ENCODE peak calls at places on chromosomes 7 and 10, in five cellular contexts. I is tibial artery; Z is CD8-positive, alpha-beta memory T cell; M is psoas muscle; A is aorta. L is an unnamed sample.

GRCh38 chr10:3137958-3138726 is 34.4 kb downstream of the PITRM1 start:
- DNase-seq in I (no peak), Z (no peak), M (no peak), A (no peak), L (no peak)

GRCh38 chr10:88921194-88921593 is 31.4 kb downstream of the ACTA2 start:
- DNase-seq in I (no peak), Z (no peak), M (no peak), A (no peak), L (no peak)

GRCh38 chr7:7565018-7565680 is 1.5 kb upstream of the MIOS start:
- DNase-seq in I (no peak), Z (no peak), M (no peak), A (no peak), L (no peak)

GRCh38 chr7:11950281-11950680 is 118.3 kb upstream of the THSD7A start:
- DNase-seq in I (no peak), Z (no peak), M (no peak), A (no peak), L (no peak)

GRCh38 chr7:134513169-134513752 is 14.1 kb upstream of the AKR1B10 start:
- DNase-seq in I (no peak), Z (peak; percentile 25), M (no peak), A (no peak), L (peak; percentile 54)

GRCh38 chr7:17299477-17299991 is 1.1 kb downstream of the AHR start:
- DNase-seq in I (no peak), Z (no peak), M (no peak), A (no peak), L (no peak)

GRCh38 chr10:130746311-130746710 is 565.2 kb downstream of the TCERG1L start:
- DNase-seq in I (no peak), Z (no peak), M (peak; percentile 23), A (peak; percentile 14), L (no peak)

GRCh38 chr7:97390915-97391593 is 273.6 kb downstream of the SDHAF3 start:
- DNase-seq in I (no peak), Z (no peak), M (no peak), A (no peak), L (no peak)

GRCh38 chr10:68333058-68333395 is 299 bp upstream of the PBLD start:
- DNase-seq in I (no peak), Z (no peak), M (no peak), A (no peak), L (no peak)

GRCh38 chr10:43689618-43689954 is 40.9 kb upstream of the ZNF32 start:
- DNase-seq in I (peak; percentile 60), Z (no peak), M (peak; percentile 78), A (peak; percentile 89), L (no peak)

GRCh38 chr7:143284591-143285453 is at the start of gene TMEM139:
- DNase-seq in I (no peak), Z (no peak), M (no peak), A (no peak), L (no peak)

GRCh38 chr10:34985823-34986222 is 104.3 kb downstream of the CUL2 start:
- DNase-seq in I (no peak), Z (no peak), M (no peak), A (no peak), L (no peak)

GRCh38 chr10:110209399-110209925 is 2.1 kb downstream of the MXI1 start:
- DNase-seq in I (peak; percentile 77), Z (peak; percentile 64), M (peak; percentile 72), A (peak; percentile 91), L (peak; percentile 57)

GRCh38 chr7:2209146-2209960 is 23.4 kb downstream of the MAD1L1 start:
- DNase-seq in I (peak; percentile 46), Z (peak; percentile 28), M (peak; percentile 85), A (peak; percentile 92), L (peak; percentile 29)

GRCh38 chr10:28774051-28774995 is 97.0 kb downstream of the BAMBI start:
- DNase-seq in I (no peak), Z (no peak), M (no peak), A (no peak), L (no peak)

GRCh38 chr7:118104812-118105441 is 79.0 kb upstream of the LSM8 start:
- DNase-seq in I (no peak), Z (no peak), M (no peak), A (no peak), L (no peak)

GRCh38 chr10:78395162-78395561 is 361.5 kb downstream of the RPS24 start:
- DNase-seq in I (no peak), Z (no peak), M (no peak), A (no peak), L (no peak)

GRCh38 chr10:77641788-77642397 is 4.3 kb upstream of the KCNMA1 start:
- DNase-seq in I (peak; percentile 82), Z (peak; percentile 43), M (no peak), A (no peak), L (peak; percentile 79)

GRCh38 chr10:86343761-86344160 is 22.8 kb downstream of the GRID1 start:
- DNase-seq in I (no peak), Z (no peak), M (no peak), A (peak; percentile 54), L (no peak)

GRCh38 chr10:30063098-30063497 is 3.7 kb upstream of the JCAD start:
- DNase-seq in I (no peak), Z (no peak), M (no peak), A (no peak), L (no peak)

GRCh38 chr10:34102237-34102673 is 712.8 kb downstream of the PARD3 start:
- DNase-seq in I (peak; percentile 74), Z (no peak), M (peak; percentile 79), A (peak; percentile 85), L (no peak)

GRCh38 chr7:151716339-151716722 is 160.6 kb downstream of the PRKAG2 start:
- DNase-seq in I (no peak), Z (no peak), M (no peak), A (no peak), L (no peak)

GRCh38 chr7:911791-912480 is 35.6 kb downstream of the GET4 start:
- DNase-seq in I (no peak), Z (no peak), M (no peak), A (no peak), L (no peak)

GRCh38 chr10:9305018-9305655 is 1250.6 kb downstream of the GATA3 start:
- DNase-seq in I (no peak), Z (no peak), M (no peak), A (no peak), L (peak; percentile 4)

GRCh38 chr7:128352138-128352537 is 8.4 kb upstream of the RBM28 start:
- DNase-seq in I (no peak), Z (peak; percentile 22), M (peak; percentile 82), A (peak; percentile 89), L (no peak)

GRCh38 chr7:24668922-24669635 is 88.2 kb downstream of the GSDME start:
- DNase-seq in I (no peak), Z (no peak), M (no peak), A (no peak), L (no peak)

GRCh38 chr7:128055668-128056067 is 24.4 kb upstream of the LRRC4 start:
- DNase-seq in I (no peak), Z (no peak), M (no peak), A (no peak), L (no peak)

GRCh38 chr7:2843711-2844152 is 376 bp downstream of the GNA12 start:
- DNase-seq in I (peak; percentile 44), Z (no peak), M (peak; percentile 72), A (peak; percentile 83), L (no peak)

GRCh38 chr10:31346953-31347352 is 27.9 kb downstream of the ZEB1 start:
- DNase-seq in I (no peak), Z (no peak), M (no peak), A (no peak), L (no peak)

GRCh38 chr7:82567356-82567755 is 123.8 kb upstream of the CACNA2D1 start:
- DNase-seq in I (no peak), Z (no peak), M (no peak), A (no peak), L (no peak)

GRCh38 chr7:5139998-5140397 is 50.0 kb upstream of the WIPI2 start:
- DNase-seq in I (no peak), Z (no peak), M (no peak), A (no peak), L (no peak)

GRCh38 chr7:50199824-50200223 is 104.7 kb upstream of the IKZF1 start:
- DNase-seq in I (no peak), Z (no peak), M (no peak), A (no peak), L (no peak)

GRCh38 chr10:110040767-110041478 is 33.1 kb downstream of the ADD3 start:
- DNase-seq in I (no peak), Z (no peak), M (no peak), A (no peak), L (no peak)

GRCh38 chr10:120387326-120387725 is 69.7 kb upstream of the PLPP4 start:
- DNase-seq in I (no peak), Z (no peak), M (no peak), A (no peak), L (peak; percentile 6)

GRCh38 chr7:102888561-102889233 is 24.1 kb upstream of the LRRC17 start:
- DNase-seq in I (no peak), Z (no peak), M (no peak), A (no peak), L (no peak)

GRCh38 chr7:92716825-92717580 is 119.4 kb downstream of the CDK6 start:
- DNase-seq in I (no peak), Z (no peak), M (no peak), A (no peak), L (no peak)
- H3K4me1 ChIP-seq in I (peaks cover 10% of the 10 kb centered on the region), Z (peaks cover 15% of the 10 kb centered on the region), M (no peaks in the 10 kb centered on the region), A (no peaks in the 10 kb centered on the region), L (peaks cover 60% of the 10 kb centered on the region)

DNA sequence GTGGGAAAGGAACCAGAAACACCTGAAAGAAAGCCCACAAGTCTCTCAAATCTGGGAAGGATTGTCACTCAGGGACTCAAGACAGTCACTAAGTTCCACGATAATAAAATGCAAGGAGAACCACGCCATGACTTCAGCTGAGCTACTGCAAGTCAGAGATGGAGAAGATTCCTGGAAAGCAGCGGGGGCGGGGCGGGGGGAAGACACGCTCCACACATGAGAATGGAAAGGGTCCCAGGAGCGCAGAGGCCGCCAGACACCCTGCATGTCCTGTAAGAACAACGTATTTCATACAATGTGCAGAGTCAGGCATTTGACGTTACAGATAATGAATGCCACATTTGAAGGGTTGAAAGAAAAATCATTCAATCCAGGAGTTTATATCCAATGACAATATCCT is 448.1 kb downstream of the PTPRN2 start:
- DNase-seq in I (no peak), Z (no peak), M (no peak), A (peak; percentile 54), L (no peak)
- H3K9me3 ChIP-seq in I (peaks cover 4% of the 10 kb centered on the region), Z (no peaks in the 10 kb centered on the region), M (no peaks in the 10 kb centered on the region), A (peaks cover 6% of the 10 kb centered on the region), L (peaks cover 27% of the 10 kb centered on the region)

GRCh38 chr7:157575777-157576176 is 239.0 kb downstream of the DNAJB6 start:
- DNase-seq in I (no peak), Z (peak; percentile 8), M (no peak), A (no peak), L (no peak)
- H3K27me3 ChIP-seq in I (peaks cover 15% of the 10 kb centered on the region), Z (no peaks in the 10 kb centered on the region), M (peaks cover 4% of the 10 kb centered on the region), A (no peaks in the 10 kb centered on the region), L (no peaks in the 10 kb centered on the region)

GRCh38 chr7:131649879-131650278 is 93.5 kb upstream of the PODXL start:
- DNase-seq in I (no peak), Z (no peak), M (no peak), A (peak; percentile 66), L (no peak)
- H3K4me1 ChIP-seq in I (no peaks in the 10 kb centered on the region), Z (no peaks in the 10 kb centered on the region), M (no peaks in the 10 kb centered on the region), A (no peaks in the 10 kb centered on the region), L (peaks cover 35% of the 10 kb centered on the region)

GRCh38 chr7:14430921-14431320 is 441.5 kb upstream of the ETV1 start:
- DNase-seq in I (no peak), Z (no peak), M (no peak), A (no peak), L (no peak)
- H3K9me3 ChIP-seq in I (no peaks in the 10 kb centered on the region), Z (no peaks in the 10 kb centered on the region), M (no peaks in the 10 kb centered on the region), A (peaks cover 2% of the 10 kb centered on the region), L (no peaks in the 10 kb centered on the region)

GRCh38 chr7:95999481-95999880 is 227.1 kb downstream of the DYNC1I1 start:
- DNase-seq in I (no peak), Z (no peak), M (no peak), A (no peak), L (peak; percentile 56)
- H3K27me3 ChIP-seq in I (no peaks in the 10 kb centered on the region), Z (no peaks in the 10 kb centered on the region), M (no peaks in the 10 kb centered on the region), A (no peaks in the 10 kb centered on the region), L (no peaks in the 10 kb centered on the region)